ENCODE peak calls at places on chromosomes 13 and 19, in eight cellular contexts. G is heart right ventricle, Z is body of pancreas, I is gastrocnemius medialis, R is transverse colon, E is fibroblast of lung, S is astrocyte, L is PC-9. N is an unnamed sample. For H3K4me1, the result is how much of the 10 kb centered on the place peaks cover.

GRCh38 chr13:20351279-20352022 is 119.3 kb upstream of the GJB6 start:
- DNase-seq in I (no peak), G (no peak), R (no peak), Z (no peak), L (peak), E (peak), S (peak), N (no peak)

GRCh38 chr13:50107205-50107604 is 92.0 kb downstream of the KCNRG start:
- DNase-seq in Z (no peak), L (no peak), R (no peak), E (peak), I (no peak), S (no peak), G (no peak), N (no peak)

GRCh38 chr13:107373551-107373950 is 805.6 kb upstream of the ARGLU1 start:
- DNase-seq in G (no peak), Z (no peak), L (peak), E (peak), R (no peak), I (no peak), S (peak), N (no peak)

GRCh38 chr13:48852911-48853310 is 122.8 kb upstream of the FNDC3A start:
- DNase-seq in E (no peak), G (no peak), L (no peak), I (no peak), Z (no peak), R (no peak), S (no peak), N (no peak)

GRCh38 chr19:52170304-52170703 is 1.1 kb downstream of the ZNF836 start:
- DNase-seq in S (no peak), R (no peak), G (no peak), Z (no peak), L (no peak), E (no peak), I (no peak), N (no peak)

GRCh38 chr19:7385062-7385461 is 36.3 kb downstream of the ARHGEF18 start:
- DNase-seq in G (no peak), Z (no peak), I (no peak), L (no peak), S (no peak), R (no peak), E (no peak), N (no peak)

GRCh38 chr19:29516821-29517395 is 8.9 kb upstream of the VSTM2B start:
- DNase-seq in I (no peak), S (no peak), R (no peak), L (no peak), Z (no peak), E (no peak), G (no peak), N (no peak)

GRCh38 chr13:19737844-19738557 is 44.7 kb downstream of the PSPC1 start:
- DNase-seq in Z (no peak), S (peak), I (no peak), R (no peak), L (no peak), E (no peak), G (no peak), N (no peak)

GRCh38 chr13:98022210-98022609 is 68.7 kb downstream of the IPO5 start:
- DNase-seq in R (no peak), I (no peak), S (peak), L (no peak), Z (no peak), G (no peak), E (peak), N (no peak)

GRCh38 chr13:23612182-23612581 is 42.0 kb downstream of the TNFRSF19 start:
- DNase-seq in R (no peak), Z (no peak), I (no peak), L (no peak), E (no peak), G (no peak), S (no peak), N (no peak)

GRCh38 chr13:99056381-99057014 is 78.6 kb upstream of the DOCK9 start:
- DNase-seq in R (no peak), Z (no peak), E (no peak), S (no peak), G (no peak), I (no peak), L (no peak), N (no peak)

GRCh38 chr13:41563501-41564001 is 106.2 kb downstream of the RGCC start:
- DNase-seq in Z (no peak), L (no peak), S (peak), E (peak), R (no peak), I (no peak), G (no peak), N (no peak)

GRCh38 chr13:109163052-109163413 is 533.6 kb downstream of the MYO16 start:
- DNase-seq in E (no peak), R (no peak), L (no peak), Z (no peak), I (no peak), S (no peak), G (no peak), N (no peak)

GRCh38 chr13:40341501-40341900 is 324.9 kb downstream of the FOXO1 start:
- DNase-seq in G (no peak), E (no peak), L (no peak), R (no peak), S (no peak), Z (no peak), I (no peak), N (peak)

GRCh38 chr13:27971236-27971645 is 2.1 kb upstream of the CDX2 start:
- DNase-seq in I (no peak), L (no peak), E (no peak), R (peak), Z (no peak), S (no peak), G (no peak), N (peak)

GRCh38 chr13:65240773-65241172 is 1989.4 kb downstream of the PCDH9 start:
- DNase-seq in E (no peak), S (no peak), R (no peak), I (no peak), Z (no peak), L (no peak), G (no peak), N (no peak)

GRCh38 chr19:8391274-8392016 is 1.3 kb downstream of the RAB11B start:
- DNase-seq in S (no peak), G (no peak), I (no peak), L (no peak), Z (peak), R (no peak), E (no peak), N (no peak)

GRCh38 chr19:35034588-35035382 is 4.5 kb downstream of the SCN1B start:
- DNase-seq in Z (no peak), R (no peak), L (no peak), S (no peak), G (no peak), I (no peak), E (no peak), N (no peak)

GRCh38 chr19:40609561-40610395 is 8.6 kb downstream of the LTBP4 start:
- DNase-seq in G (peak), I (peak), S (peak), E (no peak), L (peak), R (peak), Z (peak), N (peak)

GRCh38 chr13:98189841-98190505 is 12.9 kb upstream of the RNF113B start:
- DNase-seq in L (no peak), Z (no peak), R (no peak), E (no peak), G (peak), I (no peak), S (peak), N (no peak)

GRCh38 chr13:72920097-72920496 is 138.2 kb downstream of the PIBF1 start:
- DNase-seq in R (no peak), G (no peak), L (no peak), I (peak), E (no peak), Z (peak), S (peak), N (no peak)

GRCh38 chr13:30072818-30073186 is 222.4 kb upstream of the UBL3 start:
- DNase-seq in Z (no peak), E (no peak), I (no peak), G (no peak), S (no peak), R (no peak), L (no peak), N (no peak)

GRCh38 chr13:61950828-61951227 is 535.2 kb upstream of the PCDH20 start:
- DNase-seq in G (no peak), L (no peak), Z (no peak), S (no peak), I (no peak), R (no peak), E (no peak), N (no peak)

GRCh38 chr19:46766569-46767317 is 20.5 kb upstream of the STRN4 start:
- DNase-seq in I (no peak), Z (peak), G (no peak), L (peak), S (no peak), R (peak), E (no peak), N (peak)

GRCh38 chr19:27795369-27795768 is 1417.6 kb downstream of the UQCRFS1 start:
- DNase-seq in I (no peak), L (no peak), E (no peak), G (no peak), S (no peak), R (no peak), Z (no peak), N (no peak)

GRCh38 chr13:30486230-30487074 is 20.7 kb upstream of the HMGB1 start:
- DNase-seq in L (peak), R (peak), I (no peak), E (no peak), Z (peak), S (peak), G (no peak), N (peak)

GRCh38 chr19:33063356-33064116 is 1.2 kb downstream of the RHPN2 start:
- DNase-seq in E (peak), S (no peak), Z (peak), L (no peak), R (peak), I (no peak), G (no peak), N (peak)

GRCh38 chr13:68588623-68589022 is 1358.5 kb upstream of the PCDH9 start:
- DNase-seq in I (no peak), G (no peak), Z (no peak), L (no peak), R (no peak), E (no peak), S (no peak), N (no peak)

GRCh38 chr13:26463848-26464247 is 93.6 kb upstream of the WASF3 start:
- DNase-seq in L (no peak), G (no peak), E (no peak), I (no peak), R (no peak), Z (no peak), S (no peak), N (no peak)

GRCh38 chr19:31144471-31144870 is 204.8 kb downstream of the TSHZ3 start:
- DNase-seq in L (no peak), E (no peak), G (no peak), Z (no peak), R (no peak), I (no peak), S (no peak), N (no peak)

GRCh38 chr19:17337675-17338439 is 504 bp downstream of the GTPBP3 start:
- DNase-seq in L (no peak), I (no peak), Z (no peak), G (no peak), E (no peak), S (no peak), R (no peak), N (no peak)

GRCh38 chr19:33796164-33797100 is at the start of gene KCTD15:
- DNase-seq in I (no peak), E (peak), S (peak), G (peak), R (peak), Z (peak), L (no peak), N (no peak)

GRCh38 chr13:98923641-98924397 is 54.0 kb downstream of the DOCK9 start:
- DNase-seq in Z (no peak), E (no peak), S (no peak), I (no peak), G (no peak), L (no peak), R (no peak), N (no peak)

GRCh38 chr13:20370815-20371421 is 138.8 kb upstream of the GJB6 start:
- DNase-seq in L (peak), R (no peak), E (no peak), Z (no peak), I (no peak), G (no peak), S (no peak), N (no peak)

GRCh38 chr13:65881561-65882155 is 1348.5 kb downstream of the PCDH9 start:
- DNase-seq in R (no peak), G (no peak), I (no peak), E (no peak), L (no peak), Z (no peak), S (no peak), N (no peak)

GRCh38 chr19:58466089-58466759 is 656 bp upstream of the ZNF324 start:
- DNase-seq in Z (no peak), S (no peak), L (no peak), I (no peak), E (no peak), G (no peak), R (no peak), N (no peak)

GRCh38 chr19:58468216-58468839 is 1.4 kb downstream of the ZNF324 start:
- DNase-seq in I (no peak), Z (no peak), E (no peak), R (no peak), G (no peak), L (no peak), S (no peak), N (no peak)

GRCh38 chr19:58471736-58472135 is 4.4 kb upstream of the ZNF446 start:
- DNase-seq in Z (no peak), S (no peak), R (no peak), I (no peak), E (no peak), L (no peak), G (no peak), N (no peak)

GRCh38 chr19:58469241-58470013 is 2.5 kb downstream of the ZNF324 start:
- DNase-seq in Z (no peak), G (no peak), R (no peak), S (no peak), L (no peak), E (no peak), I (no peak), N (no peak)

GRCh38 chr19:58466760-58467589 is at the start of gene ZNF324:
- DNase-seq in Z (peak), S (peak), E (peak), R (peak), I (peak), G (peak), L (peak), N (peak)
- TF ChIP-seq CTCF in Z (no peak), S (no peak), E (no peak), R (no peak), I (no peak), G (no peak), L (no peak), N (peak)

GRCh38 chr13:88958821-88959220 is 1287.7 kb downstream of the SLITRK5 start:
- DNase-seq in I (no peak), L (no peak), S (no peak), G (no peak), E (peak), Z (no peak), R (no peak), N (no peak)
- H3K4me3 ChIP-seq in I (no peak), L (no peak), S (no peak), G (no peak), E (no peak), Z (no peak), R (no peak), N (no peak)

DNA sequence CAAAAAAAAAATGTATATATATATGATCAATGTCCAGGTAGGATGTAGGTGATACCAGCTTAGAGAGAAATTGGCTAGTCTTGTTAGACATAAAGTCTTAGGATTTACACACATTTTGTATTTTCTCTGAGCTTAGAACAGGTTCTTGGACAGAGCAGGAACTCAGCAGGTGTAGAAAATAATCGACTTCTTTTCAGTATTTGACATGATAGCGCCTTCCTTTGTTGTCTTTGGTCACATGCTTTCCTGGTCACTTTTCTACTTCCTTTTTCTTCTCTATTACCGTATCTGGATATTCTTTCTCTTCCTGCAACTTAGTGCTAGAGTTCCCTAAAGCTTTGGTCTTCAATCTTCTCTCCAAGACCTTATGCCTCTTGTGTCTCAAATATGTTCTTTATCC is 107.4 kb downstream of the LRCH1 start:
- DNase-seq in S (no peak), R (no peak), L (no peak), E (no peak), Z (no peak), I (no peak), G (no peak), N (no peak)
- H3K4me1 ChIP-seq in S (under half), R (under half), L (under half), E (under half), Z (half or more), I (under half), G (under half), N (half or more)

DNA sequence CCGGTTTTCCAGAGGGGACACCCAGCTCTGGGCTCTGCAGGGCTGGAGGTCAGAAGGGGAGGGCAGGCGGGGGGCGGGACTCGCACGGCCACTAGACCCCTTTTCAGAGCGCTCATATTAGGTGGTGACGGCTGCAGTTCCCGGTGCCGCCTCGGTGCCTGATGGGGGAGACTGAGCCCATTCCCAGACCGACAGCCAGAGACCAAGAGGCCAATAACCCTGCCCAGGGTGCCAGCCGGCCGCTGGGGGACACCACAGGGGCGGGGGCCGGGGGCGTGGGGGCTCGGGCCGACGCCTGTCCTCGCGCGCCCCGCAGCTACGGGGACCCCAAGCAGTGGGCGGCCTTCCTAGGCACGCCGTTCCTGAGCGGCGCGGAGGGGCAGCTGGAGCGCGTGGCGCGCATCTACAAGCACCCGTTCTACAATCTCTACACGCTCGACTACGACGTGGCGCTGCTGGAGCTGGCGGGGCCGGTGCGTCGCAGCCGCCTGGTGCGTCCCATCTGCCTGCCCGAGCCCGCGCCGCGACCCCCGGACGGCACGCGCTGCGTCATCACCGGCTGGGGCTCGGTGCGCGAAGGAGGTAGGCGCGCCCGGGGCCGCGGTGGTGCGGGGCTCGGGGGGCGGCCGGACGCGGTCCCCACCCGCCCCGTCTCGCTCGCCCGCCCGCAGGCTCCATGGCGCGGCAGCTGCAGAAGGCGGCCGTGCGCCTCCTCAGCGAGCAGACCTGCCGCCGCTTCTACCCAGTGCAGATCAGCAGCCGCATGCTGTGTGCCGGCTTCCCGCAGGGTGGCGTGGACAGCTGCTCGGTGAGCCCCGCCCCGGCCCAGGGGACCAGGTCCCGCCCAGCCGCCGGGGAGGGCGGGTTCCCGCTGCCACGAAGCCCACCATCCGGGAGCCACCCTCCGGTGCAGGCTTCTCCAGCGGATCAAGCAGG is 2.4 kb downstream of the TIMM13 start:
- DNase-seq in R (no peak), L (no peak), E (peak), S (peak), G (peak), Z (peak), I (peak), N (no peak)
- TF ChIP-seq CTCF in R (peak), L (no peak), E (peak), S (no peak), G (peak), Z (no peak), I (peak), N (no peak)

DNA sequence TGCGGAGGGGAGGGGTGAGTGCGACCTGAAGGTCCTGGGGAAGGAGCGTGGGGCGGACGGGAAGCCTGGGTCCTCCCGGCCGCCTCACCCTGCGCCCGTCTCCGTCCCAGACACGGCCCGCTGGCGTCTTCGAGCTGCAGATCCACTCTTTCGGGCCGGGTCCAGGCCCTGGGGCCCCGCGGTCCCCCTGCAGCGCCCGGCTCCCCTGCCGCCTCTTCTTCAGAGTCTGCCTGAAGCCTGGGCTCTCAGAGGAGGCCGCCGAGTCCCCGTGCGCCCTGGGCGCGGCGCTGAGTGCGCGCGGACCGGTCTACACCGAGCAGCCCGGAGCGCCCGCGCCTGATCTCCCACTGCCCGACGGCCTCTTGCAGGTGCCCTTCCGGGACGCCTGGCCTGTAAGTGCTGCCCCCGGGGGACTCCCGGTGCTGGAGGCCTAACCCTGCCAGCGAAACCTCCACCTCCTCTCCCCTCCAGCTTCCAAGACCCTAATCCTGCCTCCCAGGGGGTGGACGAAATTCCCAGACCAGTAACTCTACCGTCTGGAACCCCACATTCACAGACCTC is 415 bp downstream of the DLL3 start:
- DNase-seq in L (no peak), Z (no peak), G (no peak), I (no peak), E (no peak), R (no peak), S (no peak), N (no peak)
- H3K4me3 ChIP-seq in L (no peak), Z (no peak), G (no peak), I (no peak), E (no peak), R (no peak), S (no peak), N (peak)

N was measured in Caco-2.